ENCODE peak calls at places on chromosomes 3 and 15, in seven cellular contexts. A, J, Y, O, S, X and U are unnamed samples.

GRCh38 chr3:177835008-177835407 is 637.7 kb upstream of the TBL1XR1 start:
- DNase-seq in X (no peak), O (no peak), A (no peak), S (peak), Y (peak), J (no peak), U (peak)

GRCh38 chr15:68536331-68537095 is 42.3 kb upstream of the CORO2B start:
- DNase-seq in A (no peak), Y (peak), X (no peak), S (peak), J (no peak), O (no peak), U (no peak)

GRCh38 chr3:72255191-72255590 is 470.2 kb upstream of the PROK2 start:
- DNase-seq in Y (no peak), O (peak), X (peak), J (no peak), S (peak), A (no peak), U (no peak)

GRCh38 chr15:44550734-44551133 is 13.8 kb downstream of the EIF3J start:
- DNase-seq in X (no peak), O (no peak), A (no peak), Y (no peak), J (no peak), S (no peak), U (no peak)

GRCh38 chr3:194272861-194273266 is 78.3 kb downstream of the CPN2 start:
- DNase-seq in X (peak), Y (no peak), A (no peak), O (no peak), J (no peak), S (no peak), U (peak)

GRCh38 chr15:91849749-91850161 is 3.8 kb upstream of the SLCO3A1 start:
- DNase-seq in A (peak), O (peak), J (no peak), Y (peak), S (peak), X (peak), U (peak)

GRCh38 chr15:62617741-62618140 is 424.8 kb upstream of the TPM1 start:
- DNase-seq in A (no peak), X (no peak), J (no peak), O (no peak), S (no peak), Y (peak), U (no peak)

GRCh38 chr3:27319847-27320526 is 49.2 kb downstream of the NEK10 start:
- DNase-seq in O (no peak), A (no peak), Y (no peak), S (peak), X (no peak), J (no peak), U (no peak)

GRCh38 chr3:129068291-129068886 is 7.8 kb downstream of the GP9 start:
- DNase-seq in Y (no peak), A (no peak), S (no peak), X (no peak), J (no peak), O (no peak), U (no peak)

GRCh38 chr3:169389211-169389924 is 274.1 kb downstream of the MECOM start:
- DNase-seq in Y (no peak), O (no peak), J (no peak), S (no peak), A (no peak), X (peak), U (no peak)

GRCh38 chr3:14480207-14481017 is 59.7 kb downstream of the GRIP2 start:
- DNase-seq in A (no peak), S (no peak), O (no peak), Y (peak), X (peak), J (no peak), U (no peak)

GRCh38 chr3:106518516-106518915 is 649.7 kb upstream of the CBLB start:
- DNase-seq in S (peak), O (no peak), X (no peak), J (no peak), Y (peak), A (no peak), U (no peak)

GRCh38 chr3:64355473-64355872 is 130.2 kb upstream of the PRICKLE2 start:
- DNase-seq in S (peak), O (peak), J (no peak), Y (peak), X (peak), A (no peak), U (peak)

GRCh38 chr15:56126409-56126808 is 117.3 kb downstream of the RFX7 start:
- DNase-seq in Y (no peak), X (no peak), O (no peak), A (no peak), S (no peak), J (no peak), U (no peak)

GRCh38 chr3:117892991-117893390 is 1141.7 kb downstream of the IGSF11 start:
- DNase-seq in Y (peak), J (no peak), X (no peak), O (no peak), A (no peak), S (peak), U (no peak)